ENCODE peak calls at places on chromosomes 1 and 21, in five cellular contexts. D, Y, R, J and T are unnamed samples.

GRCh38 chr1:117093091-117093534 is 28.4 kb downstream of the TRIM45 start:
- DNase-seq in R (no peak), D (peak; percentile 41), Y (peak; percentile 14), J (no peak), T (no peak)

GRCh38 chr1:6544831-6545230 is 9.5 kb downstream of the NOL9 start:
- DNase-seq in J (no peak), Y (no peak), D (no peak), R (no peak), T (no peak)

GRCh38 chr1:38541223-38541622 is 318.3 kb downstream of the RRAGC start:
- DNase-seq in D (no peak), J (no peak), R (no peak), Y (no peak), T (no peak)

GRCh38 chr1:52423771-52424170 is 19.4 kb downstream of the PRPF38A start:
- DNase-seq in Y (peak; percentile 10), R (no peak), J (no peak), D (no peak), T (no peak)

GRCh38 chr1:179217943-179218507 is 11.5 kb downstream of the ABL2 start:
- DNase-seq in D (no peak), J (no peak), R (no peak), Y (peak; percentile 53), T (no peak)

GRCh38 chr1:150567717-150568561 is 11.5 kb downstream of the MCL1 start:
- DNase-seq in D (peak; percentile 84), J (peak; percentile 95), Y (peak; percentile 98), R (no peak), T (no peak)

GRCh38 chr1:235642021-235642942 is 7.3 kb downstream of the GNG4 start:
- DNase-seq in Y (no peak), D (no peak), R (no peak), J (no peak), T (no peak)

GRCh38 chr21:43001316-43001715 is 27.0 kb downstream of the PKNOX1 start:
- DNase-seq in D (peak; percentile 10), J (no peak), R (no peak), Y (no peak), T (no peak)

GRCh38 chr21:40421121-40421520 is 425.8 kb downstream of the DSCAM start:
- DNase-seq in J (no peak), R (no peak), Y (no peak), D (no peak), T (no peak)
- H3K9me3 ChIP-seq in J (no peaks in the 10 kb centered on the region), R (no peaks in the 10 kb centered on the region), Y (peaks cover 5% of the 10 kb centered on the region), D (no peaks in the 10 kb centered on the region), T (peaks cover 5% of the 10 kb centered on the region)

GRCh38 chr21:14273736-14274538 is 58.0 kb downstream of the RBM11 start:
- DNase-seq in D (peak; percentile 94), J (peak; percentile 84), R (peak; percentile 92), Y (peak; percentile 63), T (no peak)
- TF ChIP-seq POLR2A in D (peak; percentile 70), J (no peak), R (no peak), Y (no peak), T (no peak)

GRCh38 chr21:21205604-21206003 is 207.4 kb downstream of the NCAM2 start:
- DNase-seq in Y (no peak), J (no peak), D (no peak), R (no peak), T (no peak)
- H3K9me3 ChIP-seq in Y (no peaks in the 10 kb centered on the region), J (no peaks in the 10 kb centered on the region), D (no peaks in the 10 kb centered on the region), R (no peaks in the 10 kb centered on the region), T (no peaks in the 10 kb centered on the region)

DNA sequence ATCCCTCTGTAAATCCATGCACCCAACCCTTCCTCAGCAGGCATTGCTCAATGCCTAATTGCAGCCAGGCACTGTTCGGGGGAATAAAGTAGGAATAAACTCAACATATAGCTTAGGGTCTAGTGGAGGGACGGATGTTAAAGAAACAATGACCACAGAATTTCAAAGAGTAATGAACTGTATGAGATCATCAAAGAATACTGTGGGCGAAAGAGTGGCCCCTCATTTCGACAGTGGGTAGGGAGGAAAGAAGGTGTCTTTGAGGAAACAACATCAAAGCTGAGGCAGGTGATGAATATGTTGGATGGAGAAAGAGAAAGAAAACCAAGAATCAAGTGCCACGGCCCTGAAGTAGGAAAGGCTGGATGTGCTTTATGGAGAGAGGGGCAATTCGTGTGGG is 161.3 kb downstream of the ADSS2 start:
- DNase-seq in R (no peak), J (no peak), D (no peak), Y (no peak), T (no peak)
- TF ChIP-seq POLR2A in R (no peak), J (no peak), D (no peak), Y (no peak), T (no peak)

DNA sequence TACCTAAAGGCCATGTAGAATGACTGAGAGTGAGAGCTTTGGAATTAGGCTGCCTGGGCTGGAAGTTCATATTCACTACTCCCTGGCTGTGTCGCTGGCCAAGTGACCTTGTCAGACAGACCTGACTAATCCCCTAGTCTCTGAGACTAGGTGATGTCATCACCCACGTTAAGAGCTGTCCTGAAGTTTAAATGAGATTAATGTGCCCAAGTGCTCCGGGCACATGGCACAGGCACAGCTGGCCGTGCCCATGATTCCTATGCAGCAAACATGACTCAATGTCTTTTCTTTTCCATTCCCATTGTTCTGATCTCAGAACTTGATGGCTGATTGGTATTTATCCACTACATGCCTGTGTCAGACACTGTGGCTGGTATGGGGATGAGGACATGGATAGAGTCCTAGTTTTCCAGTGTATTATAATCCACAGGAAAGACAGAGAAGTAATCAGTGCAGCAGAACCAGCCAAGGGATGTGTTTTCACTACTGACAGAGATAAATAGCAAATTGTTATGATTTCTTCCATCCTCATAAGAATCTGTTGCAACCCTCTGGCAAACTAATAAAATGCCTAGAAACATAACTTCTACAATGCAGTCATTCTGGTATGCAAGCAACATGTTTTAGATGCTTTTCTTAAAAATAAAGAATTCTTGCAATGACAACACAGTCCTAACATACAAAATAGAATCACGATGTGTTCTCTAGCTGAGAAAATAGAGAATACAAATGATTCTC is 180.9 kb downstream of the PCP4 start:
- DNase-seq in Y (peak; percentile 7), D (no peak), R (no peak), J (no peak), T (no peak)
- H3K9me3 ChIP-seq in Y (no peaks in the 10 kb centered on the region), D (no peaks in the 10 kb centered on the region), R (no peaks in the 10 kb centered on the region), J (no peaks in the 10 kb centered on the region), T (no peaks in the 10 kb centered on the region)